ENCODE peak calls at places on chromosomes 13 and 19, in seven cellular contexts. V, L, B, F, H, Y and I are unnamed samples.

GRCh38 chr13:40187836-40188591 is 478.4 kb downstream of the FOXO1 start:
- DNase-seq in H (no peak), F (no peak), L (no peak), Y (no peak), V (no peak), B (no peak), I (peak; percentile 70)

GRCh38 chr19:14795078-14795721 is 16.8 kb upstream of the ADGRE2 start:
- DNase-seq in H (no peak), V (no peak), F (no peak), Y (no peak), L (peak; percentile 17), B (no peak), I (no peak)

GRCh38 chr19:36807029-36807428 is 31.2 kb downstream of the ZNF790 start:
- DNase-seq in B (no peak), Y (no peak), L (no peak), F (no peak), V (no peak), H (no peak), I (no peak)

GRCh38 chr19:35090160-35090794 is 25.3 kb upstream of the FXYD3 start:
- DNase-seq in F (peak; percentile 84), Y (peak; percentile 45), L (peak; percentile 75), H (no peak), V (no peak), B (peak; percentile 77), I (peak; percentile 26)

GRCh38 chr13:51590966-51591627 is 6.8 kb downstream of the WDFY2 start:
- DNase-seq in B (peak; percentile 52), V (no peak), L (peak; percentile 68), Y (no peak), H (no peak), F (peak; percentile 50), I (no peak)

GRCh38 chr13:82407321-82407720 is 1475.0 kb downstream of the SLITRK1 start:
- DNase-seq in L (no peak), V (no peak), B (no peak), F (no peak), H (no peak), Y (no peak), I (no peak)

GRCh38 chr19:3808420-3809143 is 22.4 kb upstream of the MATK start:
- DNase-seq in Y (no peak), L (no peak), F (no peak), H (no peak), V (no peak), B (no peak), I (no peak)

GRCh38 chr19:39631178-39631577 is 24.5 kb upstream of the LGALS16 start:
- DNase-seq in L (no peak), B (no peak), F (no peak), V (no peak), H (no peak), Y (no peak), I (no peak)

GRCh38 chr13:75480691-75481175 is 1.2 kb downstream of the TBC1D4 start:
- DNase-seq in F (peak; percentile 84), B (peak; percentile 56), L (peak; percentile 87), V (peak; percentile 79), H (peak; percentile 52), Y (peak; percentile 57), I (no peak)

GRCh38 chr19:48757741-48758144 is 2.4 kb downstream of the FGF21 start:
- DNase-seq in L (no peak), F (no peak), Y (no peak), H (no peak), V (no peak), B (no peak), I (no peak)

DNA sequence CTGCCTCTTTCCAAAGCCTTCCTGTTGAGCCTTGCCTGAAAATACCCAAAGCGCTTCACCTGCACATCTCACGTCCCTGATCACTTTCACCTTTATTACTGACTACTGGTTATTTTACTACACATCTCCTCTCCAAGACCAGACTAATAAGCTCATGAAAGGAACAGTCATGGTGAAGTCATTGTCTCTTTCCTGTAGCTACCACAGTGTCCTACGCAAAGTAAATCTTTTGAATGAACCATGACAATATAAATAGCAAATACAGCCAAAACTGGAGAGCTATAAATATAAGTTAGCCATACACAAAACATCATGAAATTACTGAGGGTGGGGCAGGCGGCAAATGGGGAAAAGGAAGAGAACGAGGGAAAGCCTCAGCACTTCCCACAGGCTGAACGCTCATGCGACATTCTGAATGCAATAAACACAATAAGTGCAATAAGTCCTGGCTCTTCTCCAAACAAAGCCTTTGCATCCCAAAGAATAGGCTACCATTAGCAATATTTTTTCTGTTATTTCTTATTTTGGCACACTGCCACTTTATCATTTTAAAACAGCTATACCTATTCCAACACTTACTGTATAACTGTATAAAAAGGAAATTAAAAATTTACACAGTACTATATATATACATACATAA is 62.5 kb downstream of the TUBGCP3 start:
- DNase-seq in Y (no peak), H (no peak), L (peak; percentile 79), V (no peak), F (no peak), B (no peak), I (no peak)
- H3K36me3 ChIP-seq in Y (peaks cover 14% of the 10 kb centered on the region), H (peaks cover 9% of the 10 kb centered on the region), L (no peaks in the 10 kb centered on the region), V (peaks cover 45% of the 10 kb centered on the region), F (no peaks in the 10 kb centered on the region), B (peaks cover 8% of the 10 kb centered on the region), I (no peaks in the 10 kb centered on the region)

GRCh38 chr13:114008964-114009589 is 35.2 kb upstream of the C13orf46 start:
- DNase-seq in Y (no peak), V (no peak), B (no peak), F (no peak), L (no peak), H (no peak), I (no peak)
- H3K4me1 ChIP-seq in Y (no peaks in the 10 kb centered on the region), V (no peaks in the 10 kb centered on the region), B (no peaks in the 10 kb centered on the region), F (no peaks in the 10 kb centered on the region), L (no peaks in the 10 kb centered on the region), H (no peaks in the 10 kb centered on the region), I (no peaks in the 10 kb centered on the region)

GRCh38 chr19:7871280-7871529 is 3.0 kb downstream of the PRR36 start:
- DNase-seq in V (no peak), F (no peak), B (peak; percentile 84), Y (no peak), L (no peak), H (no peak), I (no peak)
- H3K4me3 ChIP-seq in V (peak overlapping the region; percentile 29), F (no peak overlapping the region), B (no peak overlapping the region), Y (no peak overlapping the region), L (peak overlapping the region; percentile 31), H (no peak overlapping the region), I (no peak overlapping the region)

GRCh38 chr19:16516381-16516780 is 20.2 kb downstream of the C19orf44 start:
- DNase-seq in F (no peak), B (no peak), V (no peak), L (no peak), Y (no peak), H (no peak), I (no peak)
- H3K36me3 ChIP-seq in F (peaks cover 14% of the 10 kb centered on the region), B (peaks cover 39% of the 10 kb centered on the region), V (peaks cover 81% of the 10 kb centered on the region), L (peaks cover 36% of the 10 kb centered on the region), Y (peaks cover 52% of the 10 kb centered on the region), H (peaks cover 19% of the 10 kb centered on the region), I (peaks cover 21% of the 10 kb centered on the region)